ENCODE peak calls at places on chromosomes 13 and 19, in five cellular contexts. One of them, this sample, is unnamed.

GRCh38 chr19:47742636-47743035 is 2.7 kb upstream of the NOP53 start:
- DNase-seq in BE2C: no peak
- DNase-seq in gastrocnemius medialis: no peak
- DNase-seq in tibial artery: peak; percentile 75
- DNase-seq in lower lobe of right lung: no peak
- DNase-seq in this sample: no peak

GRCh38 chr13:105918842-105919741 is 616.4 kb downstream of the EFNB2 start:
- DNase-seq in lower lobe of right lung: no peak
- DNase-seq in tibial artery: no peak
- DNase-seq in BE2C: peak; percentile 76
- DNase-seq in gastrocnemius medialis: no peak
- DNase-seq in this sample: no peak

GRCh38 chr19:38455031-38455430 is 21.5 kb downstream of the RYR1 start:
- DNase-seq in tibial artery: no peak
- DNase-seq in lower lobe of right lung: no peak
- DNase-seq in gastrocnemius medialis: no peak
- DNase-seq in BE2C: no peak
- DNase-seq in this sample: no peak

GRCh38 chr13:39038569-39038898 is 278 bp downstream of the NHLRC3 start:
- DNase-seq in tibial artery: no peak
- DNase-seq in lower lobe of right lung: no peak
- DNase-seq in BE2C: no peak
- DNase-seq in gastrocnemius medialis: no peak
- DNase-seq in this sample: no peak

GRCh38 chr19:28502879-28503734 is 709.8 kb downstream of the UQCRFS1 start:
- DNase-seq in BE2C: no peak
- DNase-seq in lower lobe of right lung: no peak
- DNase-seq in tibial artery: no peak
- DNase-seq in gastrocnemius medialis: no peak
- DNase-seq in this sample: no peak

GRCh38 chr19:50909240-50910070 is 1.7 kb downstream of the KLK4 start:
- DNase-seq in lower lobe of right lung: peak; percentile 59
- DNase-seq in BE2C: peak; percentile 98
- DNase-seq in gastrocnemius medialis: no peak
- DNase-seq in tibial artery: no peak
- DNase-seq in this sample: no peak

GRCh38 chr13:39311619-39312018 is 273.4 kb downstream of the NHLRC3 start:
- DNase-seq in lower lobe of right lung: no peak
- DNase-seq in gastrocnemius medialis: no peak
- DNase-seq in tibial artery: no peak
- DNase-seq in BE2C: no peak
- DNase-seq in this sample: no peak

GRCh38 chr19:17455711-17456123 is 5.0 kb downstream of the NXNL1 start:
- DNase-seq in gastrocnemius medialis: no peak
- DNase-seq in tibial artery: no peak
- DNase-seq in lower lobe of right lung: no peak
- DNase-seq in BE2C: peak; percentile 22
- DNase-seq in this sample: no peak

GRCh38 chr19:18500820-18501219 is 21.1 kb downstream of the ELL start:
- DNase-seq in gastrocnemius medialis: no peak
- DNase-seq in BE2C: no peak
- DNase-seq in tibial artery: peak; percentile 95
- DNase-seq in lower lobe of right lung: peak; percentile 61
- DNase-seq in this sample: peak; percentile 70

GRCh38 chr19:751501-752341 is 809 bp downstream of the MISP start:
- DNase-seq in BE2C: no peak
- DNase-seq in tibial artery: no peak
- DNase-seq in gastrocnemius medialis: no peak
- DNase-seq in lower lobe of right lung: no peak
- DNase-seq in this sample: peak; percentile 64

GRCh38 chr13:57568865-57569264 is 62.7 kb upstream of the PCDH17 start:
- DNase-seq in lower lobe of right lung: no peak
- DNase-seq in tibial artery: no peak
- DNase-seq in BE2C: no peak
- DNase-seq in gastrocnemius medialis: no peak
- DNase-seq in this sample: no peak

DNA sequence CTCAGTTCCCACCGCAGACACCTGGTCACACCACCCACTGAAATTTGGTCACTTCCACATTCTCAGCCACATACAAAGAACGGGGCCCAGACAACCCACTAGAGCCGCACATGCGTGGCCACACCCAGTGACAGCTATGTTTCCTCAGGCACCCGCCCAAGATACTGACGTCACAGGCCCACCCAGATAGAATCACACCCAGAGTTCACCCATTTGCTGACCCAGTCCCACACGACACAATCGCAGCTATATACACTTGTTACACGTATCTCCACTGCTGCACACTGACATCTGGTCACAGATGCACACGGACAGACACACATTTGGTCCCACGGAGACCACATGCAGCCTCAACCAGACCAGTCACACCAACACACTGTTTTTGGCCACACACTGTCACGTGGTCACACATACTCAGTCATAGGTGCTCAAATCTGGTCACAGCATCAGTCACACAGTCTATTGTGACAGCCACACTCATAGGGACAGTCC is 2.9 kb downstream of the NUMBL start:
- DNase-seq in lower lobe of right lung: peak; percentile 81
- DNase-seq in tibial artery: peak; percentile 92
- DNase-seq in BE2C: no peak
- DNase-seq in gastrocnemius medialis: peak; percentile 49
- DNase-seq in this sample: peak; percentile 98
- H3K27me3 ChIP-seq in lower lobe of right lung: no peaks in the 10 kb centered on the region
- H3K27me3 ChIP-seq in tibial artery: no peaks in the 10 kb centered on the region
- H3K27me3 ChIP-seq in BE2C: no peaks in the 10 kb centered on the region
- H3K27me3 ChIP-seq in gastrocnemius medialis: no peaks in the 10 kb centered on the region
- H3K27me3 ChIP-seq in this sample: no peaks in the 10 kb centered on the region

GRCh38 chr19:5953034-5953589 is 24.8 kb downstream of the RANBP3 start:
- DNase-seq in gastrocnemius medialis: no peak
- DNase-seq in lower lobe of right lung: no peak
- DNase-seq in BE2C: no peak
- DNase-seq in tibial artery: no peak
- DNase-seq in this sample: no peak
- H3K4me1 ChIP-seq in gastrocnemius medialis: peaks cover 61% of the 10 kb centered on the region
- H3K4me1 ChIP-seq in lower lobe of right lung: peaks cover 89% of the 10 kb centered on the region
- H3K4me1 ChIP-seq in BE2C: peaks cover 58% of the 10 kb centered on the region
- H3K4me1 ChIP-seq in tibial artery: peaks cover 47% of the 10 kb centered on the region
- H3K4me1 ChIP-seq in this sample: peaks cover 100% of the 10 kb centered on the region

DNA sequence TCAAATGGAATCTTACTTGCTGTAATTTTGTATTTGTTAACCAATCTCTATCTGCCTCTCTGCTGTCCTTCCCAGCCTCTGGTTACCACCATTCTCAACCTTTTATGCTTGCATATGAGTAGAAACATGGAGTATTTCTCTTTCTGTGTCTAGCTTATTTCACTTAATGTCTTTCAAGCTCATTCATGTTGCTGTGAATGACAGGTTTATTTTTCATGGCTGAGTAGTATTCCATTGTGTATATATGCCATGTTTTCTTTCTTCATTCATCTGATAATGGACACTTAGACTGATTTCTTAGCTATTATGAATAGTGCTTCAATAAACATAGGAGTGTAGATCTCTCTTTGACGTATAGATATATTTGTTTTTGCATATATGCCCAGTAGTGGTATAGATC is 13.4 kb downstream of the ZNF460 start:
- DNase-seq in BE2C: no peak
- DNase-seq in tibial artery: no peak
- DNase-seq in gastrocnemius medialis: no peak
- DNase-seq in lower lobe of right lung: no peak
- DNase-seq in this sample: no peak
- H3K4me3 ChIP-seq in BE2C: no peak overlapping the region
- H3K4me3 ChIP-seq in tibial artery: no peak overlapping the region
- H3K4me3 ChIP-seq in gastrocnemius medialis: no peak overlapping the region
- H3K4me3 ChIP-seq in lower lobe of right lung: no peak overlapping the region
- H3K4me3 ChIP-seq in this sample: no peak overlapping the region

GRCh38 chr13:27958928-27959539 is 10.1 kb downstream of the CDX2 start:
- DNase-seq in lower lobe of right lung: no peak
- DNase-seq in tibial artery: no peak
- DNase-seq in gastrocnemius medialis: no peak
- DNase-seq in BE2C: no peak
- DNase-seq in this sample: no peak
- H3K27me3 ChIP-seq in lower lobe of right lung: peaks cover 98% of the 10 kb centered on the region
- H3K27me3 ChIP-seq in tibial artery: peaks cover 88% of the 10 kb centered on the region
- H3K27me3 ChIP-seq in gastrocnemius medialis: peaks cover 81% of the 10 kb centered on the region
- H3K27me3 ChIP-seq in BE2C: peaks cover 94% of the 10 kb centered on the region
- H3K27me3 ChIP-seq in this sample: peaks cover 37% of the 10 kb centered on the region

GRCh38 chr19:8457802-8458201 is 13.0 kb downstream of the HNRNPM start:
- DNase-seq in lower lobe of right lung: no peak
- DNase-seq in gastrocnemius medialis: no peak
- DNase-seq in tibial artery: no peak
- DNase-seq in BE2C: no peak
- DNase-seq in this sample: no peak
- H3K4me1 ChIP-seq in lower lobe of right lung: peaks cover 91% of the 10 kb centered on the region
- H3K4me1 ChIP-seq in gastrocnemius medialis: peaks cover 99% of the 10 kb centered on the region
- H3K4me1 ChIP-seq in tibial artery: peaks cover 86% of the 10 kb centered on the region
- H3K4me1 ChIP-seq in BE2C: peaks cover 13% of the 10 kb centered on the region
- H3K4me1 ChIP-seq in this sample: no peaks in the 10 kb centered on the region

GRCh38 chr19:57599761-57600383 is at the start of gene ZNF530:
- DNase-seq in gastrocnemius medialis: peak; percentile 89
- DNase-seq in lower lobe of right lung: peak; percentile 94
- DNase-seq in BE2C: peak; percentile 94
- DNase-seq in tibial artery: peak; percentile 94
- DNase-seq in this sample: peak; percentile 97

GRCh38 chr19:57599377-57599760 is 316 bp upstream of the ZNF530 start:
- DNase-seq in gastrocnemius medialis: no peak
- DNase-seq in tibial artery: no peak
- DNase-seq in lower lobe of right lung: no peak
- DNase-seq in BE2C: no peak
- DNase-seq in this sample: no peak
- H3K4me3 ChIP-seq in gastrocnemius medialis: peak overlapping the region; percentile 78
- H3K4me3 ChIP-seq in tibial artery: peak overlapping the region; percentile 69
- H3K4me3 ChIP-seq in lower lobe of right lung: peak overlapping the region; percentile 89
- H3K4me3 ChIP-seq in BE2C: peak overlapping the region; percentile 89
- H3K4me3 ChIP-seq in this sample: peak overlapping the region; percentile 91